ENCODE peak calls at places on chromosomes 4 and X, in nine cellular contexts. One of them, this sample, is unnamed.

GRCh38 chr4:71113294-71113693 is 119.8 kb downstream of the DCK start:
- DNase-seq in fibroblast of mammary gland: no peak
- DNase-seq in H7: peak
- DNase-seq in upper lobe of left lung: no peak
- DNase-seq in naive thymus-derived CD4-positive, alpha-beta T cell: no peak
- DNase-seq in stimulated activated CD8-positive, alpha-beta memory T cell treated with anti-CD3 and anti-CD28 coated beads, Interleukin-15, amount 100 ng/mL, for 24 hours: no peak
- DNase-seq in A549: no peak
- DNase-seq in T-helper 2 cell: no peak
- DNase-seq in skeletal muscle cell: no peak
- DNase-seq in this sample: no peak

GRCh38 chr4:152180369-152180768 is 355.5 kb downstream of the FBXW7 start:
- DNase-seq in A549: no peak
- DNase-seq in T-helper 2 cell: no peak
- DNase-seq in fibroblast of mammary gland: no peak
- DNase-seq in stimulated activated CD8-positive, alpha-beta memory T cell treated with anti-CD3 and anti-CD28 coated beads, Interleukin-15, amount 100 ng/mL, for 24 hours: no peak
- DNase-seq in naive thymus-derived CD4-positive, alpha-beta T cell: no peak
- DNase-seq in skeletal muscle cell: no peak
- DNase-seq in H7: no peak
- DNase-seq in upper lobe of left lung: no peak
- DNase-seq in this sample: no peak

GRCh38 chrX:41302293-41302868 is 31.6 kb upstream of the DDX3X start:
- DNase-seq in stimulated activated CD8-positive, alpha-beta memory T cell treated with anti-CD3 and anti-CD28 coated beads, Interleukin-15, amount 100 ng/mL, for 24 hours: no peak
- DNase-seq in T-helper 2 cell: no peak
- DNase-seq in fibroblast of mammary gland: no peak
- DNase-seq in A549: no peak
- DNase-seq in H7: no peak
- DNase-seq in skeletal muscle cell: no peak
- DNase-seq in upper lobe of left lung: no peak
- DNase-seq in naive thymus-derived CD4-positive, alpha-beta T cell: no peak
- DNase-seq in this sample: no peak

GRCh38 chr4:26208237-26208985 is 112.4 kb upstream of the RBPJ start:
- DNase-seq in stimulated activated CD8-positive, alpha-beta memory T cell treated with anti-CD3 and anti-CD28 coated beads, Interleukin-15, amount 100 ng/mL, for 24 hours: no peak
- DNase-seq in fibroblast of mammary gland: no peak
- DNase-seq in A549: no peak
- DNase-seq in H7: no peak
- DNase-seq in naive thymus-derived CD4-positive, alpha-beta T cell: no peak
- DNase-seq in T-helper 2 cell: no peak
- DNase-seq in skeletal muscle cell: no peak
- DNase-seq in upper lobe of left lung: no peak
- DNase-seq in this sample: no peak

GRCh38 chr4:1381944-1382541 is 24.2 kb downstream of the NKX1-1 start:
- DNase-seq in fibroblast of mammary gland: no peak
- DNase-seq in A549: no peak
- DNase-seq in H7: no peak
- DNase-seq in naive thymus-derived CD4-positive, alpha-beta T cell: no peak
- DNase-seq in T-helper 2 cell: no peak
- DNase-seq in upper lobe of left lung: peak
- DNase-seq in skeletal muscle cell: no peak
- DNase-seq in stimulated activated CD8-positive, alpha-beta memory T cell treated with anti-CD3 and anti-CD28 coated beads, Interleukin-15, amount 100 ng/mL, for 24 hours: no peak
- DNase-seq in this sample: no peak

GRCh38 chr4:105569851-105570207 is 17.4 kb downstream of the ARHGEF38 start:
- DNase-seq in T-helper 2 cell: no peak
- DNase-seq in skeletal muscle cell: no peak
- DNase-seq in upper lobe of left lung: no peak
- DNase-seq in stimulated activated CD8-positive, alpha-beta memory T cell treated with anti-CD3 and anti-CD28 coated beads, Interleukin-15, amount 100 ng/mL, for 24 hours: no peak
- DNase-seq in A549: no peak
- DNase-seq in H7: no peak
- DNase-seq in fibroblast of mammary gland: no peak
- DNase-seq in naive thymus-derived CD4-positive, alpha-beta T cell: no peak
- DNase-seq in this sample: no peak

GRCh38 chrX:43474321-43474720 is 181.8 kb upstream of the MAOA start:
- DNase-seq in skeletal muscle cell: no peak
- DNase-seq in A549: no peak
- DNase-seq in upper lobe of left lung: no peak
- DNase-seq in H7: peak
- DNase-seq in T-helper 2 cell: no peak
- DNase-seq in stimulated activated CD8-positive, alpha-beta memory T cell treated with anti-CD3 and anti-CD28 coated beads, Interleukin-15, amount 100 ng/mL, for 24 hours: no peak
- DNase-seq in naive thymus-derived CD4-positive, alpha-beta T cell: no peak
- DNase-seq in fibroblast of mammary gland: no peak
- DNase-seq in this sample: no peak

GRCh38 chrX:107716045-107716684 is 59.4 kb downstream of the TSC22D3 start:
- DNase-seq in stimulated activated CD8-positive, alpha-beta memory T cell treated with anti-CD3 and anti-CD28 coated beads, Interleukin-15, amount 100 ng/mL, for 24 hours: no peak
- DNase-seq in skeletal muscle cell: no peak
- DNase-seq in A549: peak
- DNase-seq in H7: peak
- DNase-seq in T-helper 2 cell: peak
- DNase-seq in naive thymus-derived CD4-positive, alpha-beta T cell: peak
- DNase-seq in upper lobe of left lung: peak
- DNase-seq in fibroblast of mammary gland: no peak
- DNase-seq in this sample: no peak

GRCh38 chr4:7206385-7206784 is 14.0 kb downstream of the SORCS2 start:
- DNase-seq in stimulated activated CD8-positive, alpha-beta memory T cell treated with anti-CD3 and anti-CD28 coated beads, Interleukin-15, amount 100 ng/mL, for 24 hours: no peak
- DNase-seq in T-helper 2 cell: no peak
- DNase-seq in A549: no peak
- DNase-seq in fibroblast of mammary gland: peak
- DNase-seq in upper lobe of left lung: no peak
- DNase-seq in H7: no peak
- DNase-seq in skeletal muscle cell: peak
- DNase-seq in naive thymus-derived CD4-positive, alpha-beta T cell: no peak
- DNase-seq in this sample: peak

GRCh38 chrX:103776586-103776985 is at the start of gene PLP1:
- DNase-seq in stimulated activated CD8-positive, alpha-beta memory T cell treated with anti-CD3 and anti-CD28 coated beads, Interleukin-15, amount 100 ng/mL, for 24 hours: no peak
- DNase-seq in T-helper 2 cell: no peak
- DNase-seq in H7: no peak
- DNase-seq in naive thymus-derived CD4-positive, alpha-beta T cell: no peak
- DNase-seq in fibroblast of mammary gland: no peak
- DNase-seq in skeletal muscle cell: no peak
- DNase-seq in upper lobe of left lung: no peak
- DNase-seq in A549: no peak
- DNase-seq in this sample: no peak

GRCh38 chr4:56958111-56958517 is 19.3 kb downstream of the NOA1 start:
- DNase-seq in T-helper 2 cell: no peak
- DNase-seq in stimulated activated CD8-positive, alpha-beta memory T cell treated with anti-CD3 and anti-CD28 coated beads, Interleukin-15, amount 100 ng/mL, for 24 hours: no peak
- DNase-seq in skeletal muscle cell: peak
- DNase-seq in upper lobe of left lung: no peak
- DNase-seq in fibroblast of mammary gland: peak
- DNase-seq in naive thymus-derived CD4-positive, alpha-beta T cell: no peak
- DNase-seq in A549: no peak
- DNase-seq in H7: no peak
- DNase-seq in this sample: peak

GRCh38 chrX:69229436-69229835 is 64.2 kb upstream of the PJA1 start:
- DNase-seq in stimulated activated CD8-positive, alpha-beta memory T cell treated with anti-CD3 and anti-CD28 coated beads, Interleukin-15, amount 100 ng/mL, for 24 hours: no peak
- DNase-seq in T-helper 2 cell: no peak
- DNase-seq in upper lobe of left lung: no peak
- DNase-seq in H7: no peak
- DNase-seq in A549: no peak
- DNase-seq in fibroblast of mammary gland: peak
- DNase-seq in skeletal muscle cell: peak
- DNase-seq in naive thymus-derived CD4-positive, alpha-beta T cell: no peak
- DNase-seq in this sample: peak

GRCh38 chr4:24794916-24795665 is at the start of gene SOD3:
- DNase-seq in fibroblast of mammary gland: peak
- DNase-seq in naive thymus-derived CD4-positive, alpha-beta T cell: no peak
- DNase-seq in T-helper 2 cell: no peak
- DNase-seq in upper lobe of left lung: peak
- DNase-seq in stimulated activated CD8-positive, alpha-beta memory T cell treated with anti-CD3 and anti-CD28 coated beads, Interleukin-15, amount 100 ng/mL, for 24 hours: no peak
- DNase-seq in H7: peak
- DNase-seq in skeletal muscle cell: peak
- DNase-seq in A549: no peak
- DNase-seq in this sample: peak

GRCh38 chr4:26076000-26076587 is 162.1 kb downstream of the SMIM20 start:
- DNase-seq in A549: no peak
- DNase-seq in T-helper 2 cell: peak
- DNase-seq in H7: no peak
- DNase-seq in upper lobe of left lung: no peak
- DNase-seq in skeletal muscle cell: peak
- DNase-seq in naive thymus-derived CD4-positive, alpha-beta T cell: no peak
- DNase-seq in stimulated activated CD8-positive, alpha-beta memory T cell treated with anti-CD3 and anti-CD28 coated beads, Interleukin-15, amount 100 ng/mL, for 24 hours: no peak
- DNase-seq in fibroblast of mammary gland: peak
- DNase-seq in this sample: peak

GRCh38 chr4:101346312-101346561 is 1.1 kb downstream of the PPP3CA start:
- DNase-seq in H7: no peak
- DNase-seq in stimulated activated CD8-positive, alpha-beta memory T cell treated with anti-CD3 and anti-CD28 coated beads, Interleukin-15, amount 100 ng/mL, for 24 hours: no peak
- DNase-seq in naive thymus-derived CD4-positive, alpha-beta T cell: peak
- DNase-seq in skeletal muscle cell: no peak
- DNase-seq in A549: no peak
- DNase-seq in fibroblast of mammary gland: no peak
- DNase-seq in upper lobe of left lung: no peak
- DNase-seq in T-helper 2 cell: peak
- DNase-seq in this sample: no peak

GRCh38 chr4:622071-622995 is 3.0 kb upstream of the PDE6B start:
- DNase-seq in A549: no peak
- DNase-seq in upper lobe of left lung: no peak
- DNase-seq in naive thymus-derived CD4-positive, alpha-beta T cell: no peak
- DNase-seq in stimulated activated CD8-positive, alpha-beta memory T cell treated with anti-CD3 and anti-CD28 coated beads, Interleukin-15, amount 100 ng/mL, for 24 hours: no peak
- DNase-seq in fibroblast of mammary gland: peak
- DNase-seq in skeletal muscle cell: no peak
- DNase-seq in H7: peak
- DNase-seq in T-helper 2 cell: no peak
- DNase-seq in this sample: no peak

GRCh38 chrX:2504706-2505332 is 4.0 kb upstream of the DHRSX start:
- DNase-seq in stimulated activated CD8-positive, alpha-beta memory T cell treated with anti-CD3 and anti-CD28 coated beads, Interleukin-15, amount 100 ng/mL, for 24 hours: no peak
- DNase-seq in skeletal muscle cell: no peak
- DNase-seq in naive thymus-derived CD4-positive, alpha-beta T cell: no peak
- DNase-seq in upper lobe of left lung: no peak
- DNase-seq in T-helper 2 cell: no peak
- DNase-seq in fibroblast of mammary gland: no peak
- DNase-seq in H7: no peak
- DNase-seq in A549: no peak
- DNase-seq in this sample: no peak

GRCh38 chr4:185771696-185772390 is 40.2 kb downstream of the SORBS2 start:
- DNase-seq in H7: no peak
- DNase-seq in T-helper 2 cell: no peak
- DNase-seq in A549: no peak
- DNase-seq in fibroblast of mammary gland: no peak
- DNase-seq in stimulated activated CD8-positive, alpha-beta memory T cell treated with anti-CD3 and anti-CD28 coated beads, Interleukin-15, amount 100 ng/mL, for 24 hours: no peak
- DNase-seq in skeletal muscle cell: no peak
- DNase-seq in upper lobe of left lung: no peak
- DNase-seq in naive thymus-derived CD4-positive, alpha-beta T cell: no peak
- DNase-seq in this sample: no peak

GRCh38 chr4:7705062-7705461 is 234.6 kb downstream of the AFAP1 start:
- DNase-seq in naive thymus-derived CD4-positive, alpha-beta T cell: no peak
- DNase-seq in upper lobe of left lung: no peak
- DNase-seq in fibroblast of mammary gland: peak
- DNase-seq in H7: peak
- DNase-seq in stimulated activated CD8-positive, alpha-beta memory T cell treated with anti-CD3 and anti-CD28 coated beads, Interleukin-15, amount 100 ng/mL, for 24 hours: no peak
- DNase-seq in skeletal muscle cell: no peak
- DNase-seq in A549: no peak
- DNase-seq in T-helper 2 cell: no peak
- DNase-seq in this sample: no peak

GRCh38 chr4:185219551-185220344 is 10.3 kb downstream of the SNX25 start:
- DNase-seq in fibroblast of mammary gland: peak
- DNase-seq in upper lobe of left lung: no peak
- DNase-seq in skeletal muscle cell: peak
- DNase-seq in naive thymus-derived CD4-positive, alpha-beta T cell: no peak
- DNase-seq in T-helper 2 cell: no peak
- DNase-seq in A549: no peak
- DNase-seq in stimulated activated CD8-positive, alpha-beta memory T cell treated with anti-CD3 and anti-CD28 coated beads, Interleukin-15, amount 100 ng/mL, for 24 hours: no peak
- DNase-seq in H7: no peak
- DNase-seq in this sample: peak

GRCh38 chr4:18111100-18111499 is 89.5 kb upstream of the LCORL start:
- DNase-seq in skeletal muscle cell: no peak
- DNase-seq in T-helper 2 cell: no peak
- DNase-seq in upper lobe of left lung: no peak
- DNase-seq in stimulated activated CD8-positive, alpha-beta memory T cell treated with anti-CD3 and anti-CD28 coated beads, Interleukin-15, amount 100 ng/mL, for 24 hours: no peak
- DNase-seq in H7: no peak
- DNase-seq in A549: no peak
- DNase-seq in fibroblast of mammary gland: no peak
- DNase-seq in naive thymus-derived CD4-positive, alpha-beta T cell: no peak
- DNase-seq in this sample: no peak

GRCh38 chr4:86961605-86962295 is 26.9 kb downstream of the AFF1 start:
- DNase-seq in H7: no peak
- DNase-seq in stimulated activated CD8-positive, alpha-beta memory T cell treated with anti-CD3 and anti-CD28 coated beads, Interleukin-15, amount 100 ng/mL, for 24 hours: no peak
- DNase-seq in upper lobe of left lung: no peak
- DNase-seq in naive thymus-derived CD4-positive, alpha-beta T cell: no peak
- DNase-seq in A549: no peak
- DNase-seq in skeletal muscle cell: peak
- DNase-seq in T-helper 2 cell: no peak
- DNase-seq in fibroblast of mammary gland: peak
- DNase-seq in this sample: no peak

GRCh38 chr4:64489628-64490027 is 80.4 kb upstream of the TECRL start:
- DNase-seq in stimulated activated CD8-positive, alpha-beta memory T cell treated with anti-CD3 and anti-CD28 coated beads, Interleukin-15, amount 100 ng/mL, for 24 hours: no peak
- DNase-seq in naive thymus-derived CD4-positive, alpha-beta T cell: no peak
- DNase-seq in A549: no peak
- DNase-seq in H7: no peak
- DNase-seq in upper lobe of left lung: no peak
- DNase-seq in fibroblast of mammary gland: no peak
- DNase-seq in skeletal muscle cell: no peak
- DNase-seq in T-helper 2 cell: no peak
- DNase-seq in this sample: no peak